ENCODE peak calls at places on chromosomes 4 and X, in ten cellular contexts. I is activated naive CD4-positive, alpha-beta T cell treated with anti-CD3 and anti-CD28 coated beads for 36 hours; R is NCI-H187; H is SJSA1; Y is T follicular helper cell; X is tibial artery; U is activated naive CD8-positive, alpha-beta T cell treated with anti-CD3 and anti-CD28 coated beads for 36 hours; L is psoas muscle; S is glomerular endothelial cell; M is left ventricle myocardium superior. J is an unnamed sample.

GRCh38 chr4:1583859-1584258 is 100.3 kb downstream of the FAM53A start:
- DNase-seq in X (no peak), I (no peak), H (no peak), R (no peak), S (no peak), M (no peak), U (no peak), L (no peak), Y (no peak), J (no peak)

GRCh38 chr4:128653514-128654420 is 155.7 kb upstream of the JADE1 start:
- DNase-seq in I (no peak), Y (no peak), H (no peak), M (peak), X (peak), U (no peak), S (no peak), L (no peak), R (peak), J (no peak)

GRCh38 chrX:42967681-42968080 is 189.7 kb upstream of the PPP1R2C start:
- DNase-seq in S (no peak), Y (no peak), M (no peak), U (no peak), R (no peak), L (no peak), H (no peak), X (no peak), I (no peak), J (no peak)

GRCh38 chrX:153864561-153865320 is 21.2 kb downstream of the L1CAM start:
- DNase-seq in M (no peak), Y (no peak), X (no peak), I (no peak), R (no peak), H (no peak), U (no peak), S (no peak), L (no peak), J (no peak)

GRCh38 chr4:118835896-118836762 is at the start of gene SEC24D:
- DNase-seq in X (peak), U (peak), Y (peak), M (peak), L (peak), H (peak), S (no peak), R (peak), I (peak), J (peak)

GRCh38 chrX:7170903-7171302 is 22.9 kb upstream of the PUDP start:
- DNase-seq in L (no peak), S (peak), X (no peak), M (no peak), R (no peak), U (peak), Y (peak), I (peak), H (no peak), J (no peak)

GRCh38 chr4:107299646-107300045 is 263.5 kb upstream of the DKK2 start:
- DNase-seq in H (no peak), S (no peak), I (no peak), U (no peak), R (no peak), L (no peak), M (no peak), X (no peak), Y (no peak), J (no peak)

GRCh38 chr4:187849556-187850245 is 145.9 kb upstream of the ZFP42 start:
- DNase-seq in H (no peak), I (no peak), M (no peak), Y (no peak), S (no peak), R (no peak), L (no peak), X (no peak), U (no peak), J (no peak)

GRCh38 chr4:24719615-24720014 is 75.8 kb upstream of the SOD3 start:
- DNase-seq in S (no peak), U (no peak), M (no peak), R (no peak), L (no peak), X (no peak), Y (no peak), H (no peak), I (no peak), J (no peak)

GRCh38 chr4:73964862-73965611 is 16.8 kb downstream of the PF4 start:
- DNase-seq in S (no peak), M (no peak), X (no peak), I (no peak), L (no peak), Y (no peak), H (peak), U (no peak), R (no peak), J (no peak)

GRCh38 chr4:53221832-53222480 is 143.9 kb downstream of the SCFD2 start:
- DNase-seq in U (no peak), Y (no peak), L (no peak), I (no peak), S (no peak), R (no peak), H (no peak), X (no peak), M (no peak), J (no peak)

GRCh38 chr4:6221296-6221850 is 21.0 kb upstream of the JAKMIP1 start:
- DNase-seq in L (no peak), X (no peak), S (no peak), Y (no peak), H (no peak), U (no peak), M (no peak), R (no peak), I (no peak), J (no peak)

GRCh38 chrX:45449982-45450381 is 249.3 kb upstream of the DIPK2B start:
- DNase-seq in R (no peak), I (no peak), U (no peak), H (no peak), M (no peak), X (no peak), Y (no peak), L (no peak), S (no peak), J (no peak)

GRCh38 chrX:9923357-9923756 is 43.8 kb upstream of the CLDN34 start:
- DNase-seq in X (no peak), M (no peak), H (no peak), I (no peak), U (no peak), L (no peak), S (no peak), Y (no peak), R (no peak), J (no peak)

GRCh38 chr4:89422441-89422950 is 114.9 kb upstream of the GPRIN3 start:
- DNase-seq in H (no peak), U (no peak), S (no peak), R (no peak), I (no peak), Y (no peak), M (no peak), X (no peak), L (no peak), J (no peak)

GRCh38 chr4:89829470-89830138 is 7.4 kb downstream of the SNCA start:
- DNase-seq in M (peak), I (peak), X (peak), S (no peak), L (no peak), U (peak), Y (no peak), H (peak), R (no peak), J (peak)

GRCh38 chrX:22237479-22237878 is 35.2 kb upstream of the CBLL2 start:
- DNase-seq in M (no peak), Y (no peak), U (no peak), L (no peak), H (no peak), S (no peak), I (no peak), R (no peak), X (no peak), J (no peak)

GRCh38 chr4:92304636-92305035 is 870 bp downstream of the GRID2 start:
- DNase-seq in M (no peak), L (no peak), Y (no peak), U (no peak), H (peak), R (no peak), X (no peak), I (no peak), S (no peak), J (no peak)

GRCh38 chr4:109429545-109429944 is 4.1 kb upstream of the SEC24B start:
- DNase-seq in R (no peak), S (no peak), X (no peak), Y (no peak), H (no peak), I (no peak), M (no peak), U (no peak), L (no peak), J (peak)

GRCh38 chr4:177964061-177964460 is 521.8 kb upstream of the AGA start:
- DNase-seq in Y (no peak), H (no peak), R (no peak), I (no peak), L (no peak), X (no peak), S (no peak), M (no peak), U (no peak), J (no peak)

GRCh38 chr4:7132730-7133582 is 59.4 kb upstream of the SORCS2 start:
- DNase-seq in X (no peak), I (no peak), L (no peak), R (no peak), M (no peak), U (no peak), H (no peak), Y (no peak), S (no peak), J (no peak)

GRCh38 chr4:124636793-124637192 is 75.7 kb downstream of the ANKRD50 start:
- DNase-seq in L (no peak), I (no peak), U (no peak), S (no peak), M (no peak), Y (no peak), X (no peak), H (no peak), R (no peak), J (no peak)

GRCh38 chr4:108484187-108484586 is 136.2 kb upstream of the RPL34 start:
- DNase-seq in H (no peak), U (no peak), X (no peak), M (no peak), Y (no peak), I (peak), L (no peak), R (no peak), S (no peak), J (no peak)

GRCh38 chrX:71098302-71098701 is 2.7 kb downstream of the FOXO4 start:
- DNase-seq in L (peak), U (peak), S (no peak), Y (peak), M (peak), R (no peak), I (peak), H (no peak), X (peak), J (peak)

GRCh38 chrX:56728752-56729151 is 291 bp upstream of the NBDY start:
- DNase-seq in I (peak), Y (peak), H (no peak), U (peak), R (no peak), M (no peak), L (no peak), S (no peak), X (no peak), J (no peak)

GRCh38 chr4:144894525-144894924 is 203.5 kb downstream of the ANAPC10 start:
- DNase-seq in X (peak), M (no peak), H (peak), I (no peak), Y (no peak), R (no peak), L (peak), S (no peak), U (no peak), J (no peak)

GRCh38 chrX:153592966-153593688 is 5.8 kb downstream of the CCNQ start:
- DNase-seq in L (peak), S (no peak), Y (no peak), X (no peak), R (no peak), U (no peak), M (peak), H (no peak), I (no peak), J (no peak)

GRCh38 chrX:154308108-154308946 is 12.7 kb downstream of the TKTL1 start:
- DNase-seq in I (peak), Y (peak), H (peak), L (peak), S (no peak), M (peak), U (peak), R (no peak), X (peak), J (peak)

GRCh38 chr4:517061-517805 is 18.2 kb downstream of the PIGG start:
- DNase-seq in M (no peak), U (no peak), I (no peak), L (no peak), R (no peak), Y (no peak), H (no peak), X (no peak), S (no peak), J (no peak)

GRCh38 chr4:88814043-88814617 is 116.5 kb upstream of the NAP1L5 start:
- DNase-seq in L (no peak), U (no peak), S (no peak), M (no peak), X (no peak), R (no peak), H (no peak), Y (no peak), I (no peak), J (no peak)

GRCh38 chrX:115642304-115642703 is 81.3 kb downstream of the PLS3 start:
- DNase-seq in S (no peak), I (no peak), L (no peak), U (no peak), H (no peak), R (no peak), M (no peak), X (no peak), Y (no peak), J (no peak)

GRCh38 chr4:139767585-139767984 is 102.0 kb downstream of the MGST2 start:
- DNase-seq in S (no peak), M (no peak), Y (no peak), U (no peak), I (no peak), H (no peak), X (no peak), L (no peak), R (no peak), J (no peak)

GRCh38 chrX:31266172-31267076 is 194.6 kb upstream of the FTHL17 start:
- DNase-seq in I (peak), S (no peak), U (peak), Y (no peak), X (peak), M (peak), R (no peak), L (peak), H (peak), J (no peak)

GRCh38 chr4:47219586-47219985 is 188.2 kb downstream of the GABRB1 start:
- DNase-seq in X (no peak), L (no peak), M (no peak), H (no peak), Y (no peak), I (no peak), U (no peak), S (no peak), R (no peak), J (no peak)